ENCODE peak calls at places on chromosomes 12 and 14, in ten cellular contexts. One of them, this sample, is unnamed.

GRCh38 chr12:131120831-131121271 is 167.1 kb downstream of the ADGRD1 start:
- DNase-seq in small intestine: no peak
- DNase-seq in pulmonary artery endothelial cell: no peak
- DNase-seq in NCI-H1105 treated with DMSO at 0.1 percent for 48 hours: no peak
- DNase-seq in aorta: no peak
- DNase-seq in stimulated activated CD8-positive, alpha-beta memory T cell treated with anti-CD3 and anti-CD28 coated beads, Interleukin-15, amount 100 ng/mL, for 48 hours: no peak
- DNase-seq in immature natural killer cell: no peak
- DNase-seq in T-helper 9 cell: no peak
- DNase-seq in adrenal gland: no peak
- DNase-seq in NCI-H1092 treated with DMSO at 0.1 percent for 48 hours: no peak
- DNase-seq in this sample: no peak

GRCh38 chr12:113068312-113068935 is 11.9 kb downstream of the DTX1 start:
- DNase-seq in aorta: no peak
- DNase-seq in small intestine: no peak
- DNase-seq in NCI-H1105 treated with DMSO at 0.1 percent for 48 hours: no peak
- DNase-seq in T-helper 9 cell: no peak
- DNase-seq in pulmonary artery endothelial cell: no peak
- DNase-seq in immature natural killer cell: no peak
- DNase-seq in adrenal gland: no peak
- DNase-seq in NCI-H1092 treated with DMSO at 0.1 percent for 48 hours: no peak
- DNase-seq in stimulated activated CD8-positive, alpha-beta memory T cell treated with anti-CD3 and anti-CD28 coated beads, Interleukin-15, amount 100 ng/mL, for 48 hours: no peak
- DNase-seq in this sample: no peak

GRCh38 chr14:99462211-99462610 is 18.4 kb downstream of the SETD3 start:
- DNase-seq in NCI-H1092 treated with DMSO at 0.1 percent for 48 hours: no peak
- DNase-seq in small intestine: no peak
- DNase-seq in pulmonary artery endothelial cell: no peak
- DNase-seq in aorta: no peak
- DNase-seq in adrenal gland: no peak
- DNase-seq in T-helper 9 cell: no peak
- DNase-seq in NCI-H1105 treated with DMSO at 0.1 percent for 48 hours: no peak
- DNase-seq in immature natural killer cell: no peak
- DNase-seq in stimulated activated CD8-positive, alpha-beta memory T cell treated with anti-CD3 and anti-CD28 coated beads, Interleukin-15, amount 100 ng/mL, for 48 hours: no peak
- DNase-seq in this sample: no peak

GRCh38 chr14:63478024-63478423 is 65.2 kb downstream of the PPP2R5E start:
- DNase-seq in pulmonary artery endothelial cell: no peak
- DNase-seq in aorta: no peak
- DNase-seq in NCI-H1105 treated with DMSO at 0.1 percent for 48 hours: no peak
- DNase-seq in T-helper 9 cell: no peak
- DNase-seq in NCI-H1092 treated with DMSO at 0.1 percent for 48 hours: no peak
- DNase-seq in small intestine: peak; percentile 66
- DNase-seq in stimulated activated CD8-positive, alpha-beta memory T cell treated with anti-CD3 and anti-CD28 coated beads, Interleukin-15, amount 100 ng/mL, for 48 hours: no peak
- DNase-seq in adrenal gland: no peak
- DNase-seq in immature natural killer cell: peak; percentile 59
- DNase-seq in this sample: no peak

GRCh38 chr12:49946086-49946485 is 4.5 kb upstream of the AQP2 start:
- DNase-seq in T-helper 9 cell: no peak
- DNase-seq in immature natural killer cell: no peak
- DNase-seq in aorta: no peak
- DNase-seq in stimulated activated CD8-positive, alpha-beta memory T cell treated with anti-CD3 and anti-CD28 coated beads, Interleukin-15, amount 100 ng/mL, for 48 hours: no peak
- DNase-seq in adrenal gland: no peak
- DNase-seq in small intestine: no peak
- DNase-seq in NCI-H1105 treated with DMSO at 0.1 percent for 48 hours: no peak
- DNase-seq in pulmonary artery endothelial cell: no peak
- DNase-seq in NCI-H1092 treated with DMSO at 0.1 percent for 48 hours: no peak
- DNase-seq in this sample: no peak

GRCh38 chr14:32027255-32027939 is 49.7 kb upstream of the ARHGAP5 start:
- DNase-seq in pulmonary artery endothelial cell: no peak
- DNase-seq in small intestine: no peak
- DNase-seq in NCI-H1105 treated with DMSO at 0.1 percent for 48 hours: no peak
- DNase-seq in stimulated activated CD8-positive, alpha-beta memory T cell treated with anti-CD3 and anti-CD28 coated beads, Interleukin-15, amount 100 ng/mL, for 48 hours: no peak
- DNase-seq in immature natural killer cell: no peak
- DNase-seq in aorta: no peak
- DNase-seq in T-helper 9 cell: no peak
- DNase-seq in NCI-H1092 treated with DMSO at 0.1 percent for 48 hours: no peak
- DNase-seq in adrenal gland: no peak
- DNase-seq in this sample: no peak

GRCh38 chr12:92411687-92412086 is 266.0 kb upstream of the BTG1 start:
- DNase-seq in T-helper 9 cell: no peak
- DNase-seq in NCI-H1092 treated with DMSO at 0.1 percent for 48 hours: no peak
- DNase-seq in immature natural killer cell: no peak
- DNase-seq in adrenal gland: no peak
- DNase-seq in pulmonary artery endothelial cell: no peak
- DNase-seq in aorta: no peak
- DNase-seq in NCI-H1105 treated with DMSO at 0.1 percent for 48 hours: no peak
- DNase-seq in small intestine: no peak
- DNase-seq in stimulated activated CD8-positive, alpha-beta memory T cell treated with anti-CD3 and anti-CD28 coated beads, Interleukin-15, amount 100 ng/mL, for 48 hours: no peak
- DNase-seq in this sample: no peak

GRCh38 chr12:53252349-53252916 is 15.7 kb upstream of the ESPL1 start:
- DNase-seq in NCI-H1092 treated with DMSO at 0.1 percent for 48 hours: no peak
- DNase-seq in immature natural killer cell: no peak
- DNase-seq in NCI-H1105 treated with DMSO at 0.1 percent for 48 hours: no peak
- DNase-seq in T-helper 9 cell: no peak
- DNase-seq in adrenal gland: no peak
- DNase-seq in stimulated activated CD8-positive, alpha-beta memory T cell treated with anti-CD3 and anti-CD28 coated beads, Interleukin-15, amount 100 ng/mL, for 48 hours: no peak
- DNase-seq in small intestine: peak; percentile 37
- DNase-seq in aorta: no peak
- DNase-seq in pulmonary artery endothelial cell: no peak
- DNase-seq in this sample: no peak

GRCh38 chr12:27790179-27790578 is 10.1 kb upstream of the MANSC4 start:
- DNase-seq in pulmonary artery endothelial cell: no peak
- DNase-seq in stimulated activated CD8-positive, alpha-beta memory T cell treated with anti-CD3 and anti-CD28 coated beads, Interleukin-15, amount 100 ng/mL, for 48 hours: no peak
- DNase-seq in NCI-H1092 treated with DMSO at 0.1 percent for 48 hours: no peak
- DNase-seq in T-helper 9 cell: no peak
- DNase-seq in adrenal gland: no peak
- DNase-seq in aorta: no peak
- DNase-seq in immature natural killer cell: no peak
- DNase-seq in small intestine: no peak
- DNase-seq in NCI-H1105 treated with DMSO at 0.1 percent for 48 hours: no peak
- DNase-seq in this sample: no peak